ENCODE peak calls at places on chromosomes 6 and 20, in five cellular contexts. O is body of pancreas, F is endothelial cell of umbilical vein, X is tibial artery, H is heart left ventricle. K is an unnamed sample.

GRCh38 chr6:14375940-14376339 is 258.4 kb downstream of the CD83 start:
- DNase-seq in F (no peak), O (no peak), H (no peak), X (no peak), K (no peak)

GRCh38 chr6:50305660-50306059 is 255.9 kb upstream of the DEFB112 start:
- DNase-seq in O (no peak), X (no peak), F (no peak), H (no peak), K (no peak)

GRCh38 chr20:46063151-46063550 is 26.6 kb downstream of the NCOA5 start:
- DNase-seq in X (no peak), F (no peak), H (no peak), O (no peak), K (no peak)

GRCh38 chr20:11403711-11404110 is 514.0 kb upstream of the BTBD3 start:
- DNase-seq in X (no peak), O (no peak), H (no peak), F (no peak), K (no peak)

GRCh38 chr6:115914098-115914497 is 146.6 kb downstream of the FRK start:
- DNase-seq in X (no peak), H (no peak), O (no peak), F (no peak), K (no peak)

GRCh38 chr20:2237059-2237458 is 58.7 kb upstream of the TGM3 start:
- DNase-seq in X (peak; percentile 76), H (no peak), O (peak; percentile 25), F (no peak), K (peak; percentile 85)

GRCh38 chr20:47927944-47928343 is 142.7 kb upstream of the SULF2 start:
- DNase-seq in F (no peak), O (no peak), X (no peak), H (no peak), K (no peak)

GRCh38 chr6:118917550-118918321 is 17.2 kb downstream of the MCM9 start:
- DNase-seq in H (no peak), F (no peak), O (no peak), X (no peak), K (no peak)

GRCh38 chr6:99589907-99590493 is 16.6 kb upstream of the PRDM13 start:
- DNase-seq in H (no peak), X (no peak), F (no peak), O (no peak), K (no peak)

GRCh38 chr6:18213439-18213838 is 50.9 kb downstream of the DEK start:
- DNase-seq in O (no peak), X (no peak), F (no peak), H (no peak), K (no peak)

GRCh38 chr6:116008470-116009229 is 52.0 kb downstream of the FRK start:
- DNase-seq in F (peak; percentile 89), O (no peak), X (no peak), H (no peak), K (no peak)

GRCh38 chr6:34249469-34250370 is 914 bp upstream of the SMIM29 start:
- DNase-seq in H (peak; percentile 7), X (no peak), F (no peak), O (no peak), K (no peak)

GRCh38 chr6:168208854-168209253 is 110.7 kb downstream of the DACT2 start:
- DNase-seq in H (no peak), F (no peak), O (no peak), X (no peak), K (no peak)

GRCh38 chr20:23407770-23408467 is 13.4 kb downstream of the NAPB start:
- DNase-seq in O (no peak), H (no peak), X (no peak), F (no peak), K (no peak)

GRCh38 chr20:13525225-13525940 is 113.3 kb downstream of the TASP1 start:
- DNase-seq in X (no peak), F (peak; percentile 57), O (no peak), H (no peak), K (no peak)

GRCh38 chr6:15389079-15389758 is 143.3 kb downstream of the JARID2 start:
- DNase-seq in H (no peak), O (no peak), F (no peak), X (peak; percentile 72), K (no peak)

GRCh38 chr6:168666170-168666569 is 225.2 kb downstream of the SMOC2 start:
- DNase-seq in H (no peak), F (no peak), X (no peak), O (no peak), K (no peak)

GRCh38 chr6:125843593-125843992 is 52.8 kb downstream of the NCOA7 start:
- DNase-seq in O (no peak), X (no peak), F (no peak), H (no peak), K (no peak)

GRCh38 chr6:43911625-43912577 is 141.9 kb downstream of the VEGFA start:
- DNase-seq in X (no peak), O (no peak), F (no peak), H (no peak), K (no peak)

GRCh38 chr6:122422614-122423267 is 23.3 kb downstream of the HSF2 start:
- DNase-seq in O (no peak), H (no peak), X (no peak), F (no peak), K (no peak)

GRCh38 chr20:6832811-6833210 is 65.3 kb downstream of the BMP2 start:
- DNase-seq in F (no peak), X (no peak), H (no peak), O (no peak), K (no peak)

GRCh38 chr6:38262609-38263008 is 377.1 kb downstream of the BTBD9 start:
- DNase-seq in H (no peak), X (no peak), F (peak; percentile 38), O (no peak), K (no peak)

GRCh38 chr6:38261626-38262025 is 378.1 kb downstream of the BTBD9 start:
- DNase-seq in H (no peak), O (no peak), F (no peak), X (no peak), K (no peak)

GRCh38 chr6:38259736-38260135 is 380.0 kb downstream of the BTBD9 start:
- DNase-seq in H (no peak), X (no peak), O (no peak), F (peak; percentile 72), K (no peak)

GRCh38 chr6:38264605-38265004 is 375.1 kb downstream of the BTBD9 start:
- DNase-seq in O (no peak), H (no peak), F (no peak), X (no peak), K (no peak)

DNA sequence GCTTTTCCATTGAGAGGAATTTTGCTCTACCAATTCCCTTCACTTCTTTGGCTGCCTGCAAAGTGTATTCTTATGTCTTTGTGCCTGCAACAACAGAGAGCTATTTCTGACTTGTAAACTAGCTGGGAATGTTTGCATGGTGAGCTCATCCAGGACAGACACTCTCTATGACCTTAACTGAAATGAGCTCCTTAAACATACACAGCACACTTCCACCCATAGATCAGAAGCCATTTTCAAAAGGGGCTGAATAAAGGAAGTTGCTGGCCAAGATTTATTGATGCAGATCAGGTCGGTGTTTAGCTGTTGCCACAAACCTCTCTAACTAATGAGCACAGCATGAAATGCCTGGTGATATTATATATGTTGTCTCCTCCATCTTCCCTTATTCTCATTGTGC is 377.7 kb downstream of the BTBD9 start:
- DNase-seq in X (no peak), F (peak; percentile 90), O (no peak), H (no peak), K (no peak)
- H3K27ac ChIP-seq in X (no peak overlapping the region), F (peak overlapping the region; percentile 66), O (no peak overlapping the region), H (peak overlapping the region; percentile 70), K (peak overlapping the region; percentile 2)

GRCh38 chr6:5765141-5765760 is 241.5 kb downstream of the NRN1 start:
- DNase-seq in H (no peak), O (no peak), F (no peak), X (peak; percentile 76), K (peak; percentile 81)
- H3K4me3 ChIP-seq in H (peak overlapping the region; percentile 21), O (no peak overlapping the region), F (no peak overlapping the region), X (peak overlapping the region; percentile 39), K (peak overlapping the region; percentile 56)

GRCh38 chr20:15560936-15561531 is 1012.2 kb downstream of the KIF16B start:
- DNase-seq in O (no peak), X (no peak), F (no peak), H (no peak), K (no peak)
- H3K27ac ChIP-seq in O (no peak overlapping the region), X (no peak overlapping the region), F (no peak overlapping the region), H (no peak overlapping the region), K (no peak overlapping the region)

GRCh38 chr6:30955367-30956042 is 14.7 kb downstream of the MUCL3 start:
- DNase-seq in O (peak; percentile 47), X (peak; percentile 70), F (no peak), H (peak; percentile 81), K (no peak)
- H3K4me3 ChIP-seq in O (peak overlapping the region; percentile 9), X (peak overlapping the region; percentile 46), F (no peak overlapping the region), H (peak overlapping the region; percentile 51), K (peak overlapping the region; percentile 63)

GRCh38 chr6:131257104-131257503 is 121.8 kb downstream of the AKAP7 start:
- DNase-seq in X (no peak), H (no peak), O (no peak), F (no peak), K (no peak)

GRCh38 chr6:131262060-131262459 is 126.8 kb downstream of the AKAP7 start:
- DNase-seq in O (no peak), X (no peak), F (no peak), H (no peak), K (no peak)

GRCh38 chr6:131258010-131258652 is 122.9 kb downstream of the AKAP7 start:
- DNase-seq in F (no peak), X (no peak), H (no peak), O (no peak), K (no peak)

GRCh38 chr6:131255911-131256310 is 120.6 kb downstream of the AKAP7 start:
- DNase-seq in X (no peak), F (no peak), H (no peak), O (no peak), K (no peak)

GRCh38 chr6:131258816-131259476 is 123.7 kb downstream of the AKAP7 start:
- DNase-seq in X (no peak), O (no peak), F (no peak), H (no peak), K (no peak)
- H3K27ac ChIP-seq in X (no peak overlapping the region), O (no peak overlapping the region), F (no peak overlapping the region), H (no peak overlapping the region), K (no peak overlapping the region)